ENCODE peak calls at places on chromosomes 16 and 17, in ten cellular contexts. J is NCI-H1694 treated with DMSO at 0.1 percent for 48 hours; I is activated CD4-positive, CD25-positive, alpha-beta regulatory T cell; B is stimulated activated CD8-positive, alpha-beta memory T cell treated with anti-CD3 and anti-CD28 coated beads, Interleukin-7, amount 100 ng/mL, for 4 hours; S is progenitor cell of endocrine pancreas; L is B cell; A is A549; G is mucosa of gallbladder; Q is activated T-cell treated with anti-CD3 and anti-CD28 coated beads, Interleukin-2, amount 50 U/mL, for 72 hours; D is endodermal cell. V is an unnamed sample.

GRCh38 chr17:76918811-76919210 is 50.6 kb downstream of the MGAT5B start:
- DNase-seq in J (no peak), I (no peak), B (no peak), S (no peak), L (no peak), A (no peak), G (no peak), Q (no peak), D (no peak), V (no peak)

GRCh38 chr17:384622-385194 is 32.1 kb upstream of the RPH3AL start:
- DNase-seq in J (no peak), I (no peak), B (no peak), S (no peak), L (no peak), A (no peak), G (no peak), Q (no peak), D (no peak), V (no peak)

GRCh38 chr17:17500999-17501605 is 4.9 kb upstream of the RASD1 start:
- DNase-seq in J (no peak), I (no peak), B (no peak), S (no peak), L (no peak), A (no peak), G (no peak), Q (peak; percentile 34), D (peak; percentile 92), V (no peak)

GRCh38 chr16:74698220-74698619 is 2.4 kb downstream of the MLKL start:
- DNase-seq in J (no peak), I (no peak), B (no peak), S (no peak), L (no peak), A (no peak), G (no peak), Q (no peak), D (no peak), V (no peak)

GRCh38 chr16:83887088-83887487 is 11.8 kb upstream of the MLYCD start:
- DNase-seq in J (no peak), I (no peak), B (no peak), S (no peak), L (no peak), A (peak; percentile 46), G (no peak), Q (no peak), D (no peak), V (no peak)

GRCh38 chr17:80175411-80175810 is 5.6 kb downstream of the CARD14 start:
- DNase-seq in J (peak; percentile 63), I (no peak), B (no peak), S (no peak), L (no peak), A (peak; percentile 54), G (peak; percentile 43), Q (no peak), D (peak; percentile 86), V (no peak)

GRCh38 chr16:87067890-87068289 is 249.3 kb downstream of the C16orf95 start:
- DNase-seq in J (no peak), I (no peak), B (no peak), S (no peak), L (no peak), A (no peak), G (no peak), Q (no peak), D (peak; percentile 34), V (no peak)

GRCh38 chr17:10727192-10727591 is 2.6 kb downstream of the TMEM220 start:
- DNase-seq in J (no peak), I (no peak), B (no peak), S (no peak), L (no peak), A (no peak), G (no peak), Q (peak; percentile 8), D (no peak), V (no peak)

GRCh38 chr16:47323241-47323640 is 137.6 kb downstream of the ITFG1 start:
- DNase-seq in J (no peak), I (no peak), B (no peak), S (no peak), L (no peak), A (no peak), G (no peak), Q (no peak), D (no peak), V (no peak)

GRCh38 chr16:5461574-5461973 is 364.0 kb upstream of the EEF2KMT start:
- DNase-seq in J (no peak), I (no peak), B (no peak), S (no peak), L (no peak), A (no peak), G (no peak), Q (no peak), D (no peak), V (no peak)

GRCh38 chr16:57061084-57061905 is 31.1 kb upstream of the CPNE2 start:
- DNase-seq in J (no peak), I (no peak), B (no peak), S (no peak), L (no peak), A (no peak), G (peak; percentile 52), Q (no peak), D (no peak), V (no peak)

GRCh38 chr17:63702223-63702577 is 2.3 kb upstream of the LIMD2 start:
- DNase-seq in J (no peak), I (peak; percentile 47), B (peak; percentile 28), S (no peak), L (peak; percentile 60), A (no peak), G (no peak), Q (peak; percentile 71), D (no peak), V (peak; percentile 43)

GRCh38 chr17:45118691-45119090 is 13.6 kb downstream of the PLCD3 start:
- DNase-seq in J (no peak), I (no peak), B (no peak), S (no peak), L (no peak), A (no peak), G (no peak), Q (no peak), D (no peak), V (no peak)

GRCh38 chr17:49965522-49965905 is 3.5 kb upstream of the DLX4 start:
- DNase-seq in J (no peak), I (no peak), B (no peak), S (no peak), L (no peak), A (no peak), G (no peak), Q (no peak), D (peak; percentile 73), V (no peak)

GRCh38 chr16:74107795-74108610 is 188.6 kb upstream of the PSMD7 start:
- DNase-seq in J (peak; percentile 3), I (no peak), B (no peak), S (peak; percentile 16), L (peak; percentile 22), A (peak; percentile 42), G (no peak), Q (peak; percentile 41), D (peak; percentile 91), V (no peak)

GRCh38 chr16:14249291-14250032 is 178.3 kb downstream of the MRTFB start:
- DNase-seq in J (peak; percentile 20), I (peak; percentile 7), B (peak; percentile 32), S (peak; percentile 24), L (peak; percentile 60), A (peak; percentile 36), G (peak; percentile 26), Q (peak; percentile 46), D (peak; percentile 79), V (peak; percentile 9)

GRCh38 chr16:68737046-68737729 is at the start of gene CDH1:
- DNase-seq in J (no peak), I (no peak), B (no peak), S (peak; percentile 94), L (peak; percentile 32), A (no peak), G (peak; percentile 91), Q (peak; percentile 49), D (peak; percentile 98), V (no peak)

GRCh38 chr17:37840576-37840975 is 83.6 kb upstream of the TBC1D3K start:
- DNase-seq in J (no peak), I (no peak), B (no peak), S (no peak), L (no peak), A (no peak), G (no peak), Q (no peak), D (no peak), V (no peak)

GRCh38 chr16:78127130-78127529 is 27.7 kb downstream of the WWOX start:
- DNase-seq in J (no peak), I (no peak), B (no peak), S (no peak), L (no peak), A (no peak), G (no peak), Q (no peak), D (no peak), V (no peak)

GRCh38 chr17:34837796-34838195 is 123.5 kb downstream of the CCT6B start:
- DNase-seq in J (no peak), I (no peak), B (no peak), S (no peak), L (no peak), A (no peak), G (no peak), Q (no peak), D (no peak), V (no peak)

GRCh38 chr17:49576121-49576905 is 642 bp downstream of the NXPH3 start:
- DNase-seq in J (peak; percentile 15), I (no peak), B (no peak), S (no peak), L (no peak), A (no peak), G (no peak), Q (no peak), D (peak; percentile 96), V (no peak)

GRCh38 chr17:10096556-10096955 is 101.8 kb downstream of the GAS7 start:
- DNase-seq in J (no peak), I (no peak), B (no peak), S (no peak), L (no peak), A (no peak), G (no peak), Q (no peak), D (no peak), V (no peak)

GRCh38 chr16:6682142-6682811 is 650.4 kb upstream of the RBFOX1 start:
- DNase-seq in J (peak; percentile 29), I (no peak), B (no peak), S (peak; percentile 23), L (no peak), A (peak; percentile 3), G (peak; percentile 12), Q (peak; percentile 5), D (peak; percentile 92), V (peak; percentile 9)

GRCh38 chr17:2058521-2059124 is 3.7 kb downstream of the HIC1 start:
- DNase-seq in J (no peak), I (peak; percentile 28), B (no peak), S (no peak), L (peak; percentile 85), A (peak; percentile 79), G (peak; percentile 81), Q (peak; percentile 86), D (peak; percentile 96), V (peak; percentile 37)

GRCh38 chr17:38709104-38709820 is 4.2 kb downstream of the MLLT6 start:
- DNase-seq in J (no peak), I (no peak), B (no peak), S (no peak), L (no peak), A (no peak), G (no peak), Q (no peak), D (no peak), V (no peak)

GRCh38 chr16:89693289-89693731 is 6.8 kb downstream of the CDK10 start:
- DNase-seq in J (no peak), I (no peak), B (no peak), S (no peak), L (peak; percentile 18), A (no peak), G (no peak), Q (no peak), D (no peak), V (no peak)

GRCh38 chr17:79087428-79088143 is 13.0 kb downstream of the ENGASE start:
- DNase-seq in J (peak; percentile 70), I (peak; percentile 63), B (peak; percentile 59), S (peak; percentile 82), L (peak; percentile 83), A (peak; percentile 96), G (peak; percentile 70), Q (peak; percentile 81), D (peak; percentile 97), V (peak; percentile 58)

GRCh38 chr17:42846594-42847280 is 2.4 kb downstream of the AOC2 start:
- DNase-seq in J (no peak), I (no peak), B (no peak), S (no peak), L (no peak), A (no peak), G (no peak), Q (no peak), D (no peak), V (no peak)